ENCODE peak calls at places on chromosome 7, in five cellular contexts. One of them, this sample, is unnamed.

GRCh38 chr7:144497296-144497695 is 93.8 kb upstream of the NOBOX start:
- DNase-seq in hippocampal formation: no peak
- DNase-seq in MV-4-11: no peak
- DNase-seq in HTR-8/SVneo: no peak
- DNase-seq in Caco-2: no peak
- DNase-seq in this sample: no peak

GRCh38 chr7:47901542-47901941 is 46.7 kb downstream of the PKD1L1 start:
- DNase-seq in hippocampal formation: no peak
- DNase-seq in Caco-2: no peak
- DNase-seq in MV-4-11: no peak
- DNase-seq in HTR-8/SVneo: peak; percentile 53
- DNase-seq in this sample: no peak

GRCh38 chr7:97020601-97021442 is 3.8 kb downstream of the DLX5 start:
- DNase-seq in Caco-2: no peak
- DNase-seq in HTR-8/SVneo: no peak
- DNase-seq in MV-4-11: no peak
- DNase-seq in hippocampal formation: no peak
- DNase-seq in this sample: no peak

GRCh38 chr7:30549933-30550493 is 44.7 kb upstream of the GARS1 start:
- DNase-seq in MV-4-11: no peak
- DNase-seq in hippocampal formation: no peak
- DNase-seq in HTR-8/SVneo: no peak
- DNase-seq in Caco-2: no peak
- DNase-seq in this sample: no peak

GRCh38 chr7:24982917-24983316 is 2.9 kb upstream of the OSBPL3 start:
- DNase-seq in MV-4-11: no peak
- DNase-seq in HTR-8/SVneo: no peak
- DNase-seq in hippocampal formation: no peak
- DNase-seq in Caco-2: peak; percentile 46
- DNase-seq in this sample: peak; percentile 35

GRCh38 chr7:80014507-80014906 is 120.1 kb upstream of the GNAI1 start:
- DNase-seq in hippocampal formation: no peak
- DNase-seq in HTR-8/SVneo: no peak
- DNase-seq in Caco-2: no peak
- DNase-seq in MV-4-11: no peak
- DNase-seq in this sample: no peak

GRCh38 chr7:18552943-18553584 is 57.5 kb downstream of the HDAC9 start:
- DNase-seq in MV-4-11: no peak
- DNase-seq in hippocampal formation: no peak
- DNase-seq in HTR-8/SVneo: no peak
- DNase-seq in Caco-2: no peak
- DNase-seq in this sample: no peak

GRCh38 chr7:2118056-2118455 is 114.7 kb downstream of the MAD1L1 start:
- DNase-seq in MV-4-11: no peak
- DNase-seq in Caco-2: no peak
- DNase-seq in HTR-8/SVneo: no peak
- DNase-seq in hippocampal formation: no peak
- DNase-seq in this sample: no peak

GRCh38 chr7:99409192-99409572 is 413 bp downstream of the BUD31 start:
- DNase-seq in MV-4-11: no peak
- DNase-seq in HTR-8/SVneo: no peak
- DNase-seq in Caco-2: no peak
- DNase-seq in hippocampal formation: no peak
- DNase-seq in this sample: no peak

GRCh38 chr7:4634166-4634565 is 47.9 kb upstream of the FOXK1 start:
- DNase-seq in MV-4-11: peak; percentile 47
- DNase-seq in hippocampal formation: no peak
- DNase-seq in HTR-8/SVneo: no peak
- DNase-seq in Caco-2: no peak
- DNase-seq in this sample: no peak

GRCh38 chr7:113199841-113200240 is 81.5 kb upstream of the SMIM30 start:
- DNase-seq in hippocampal formation: no peak
- DNase-seq in MV-4-11: no peak
- DNase-seq in Caco-2: no peak
- DNase-seq in HTR-8/SVneo: no peak
- DNase-seq in this sample: no peak

GRCh38 chr7:40470111-40470736 is 335.4 kb downstream of the SUGCT start:
- DNase-seq in HTR-8/SVneo: no peak
- DNase-seq in Caco-2: peak; percentile 27
- DNase-seq in hippocampal formation: no peak
- DNase-seq in MV-4-11: no peak
- DNase-seq in this sample: peak; percentile 91

GRCh38 chr7:47540387-47541093 is 41.4 kb downstream of the TNS3 start:
- DNase-seq in MV-4-11: no peak
- DNase-seq in HTR-8/SVneo: no peak
- DNase-seq in Caco-2: no peak
- DNase-seq in hippocampal formation: no peak
- DNase-seq in this sample: peak; percentile 66

GRCh38 chr7:24233386-24233785 is 50.6 kb upstream of the NPY start:
- DNase-seq in hippocampal formation: no peak
- DNase-seq in MV-4-11: no peak
- DNase-seq in Caco-2: no peak
- DNase-seq in HTR-8/SVneo: no peak
- DNase-seq in this sample: no peak

GRCh38 chr7:139838276-139838675 is 9.2 kb downstream of the TBXAS1 start:
- DNase-seq in Caco-2: no peak
- DNase-seq in HTR-8/SVneo: no peak
- DNase-seq in hippocampal formation: no peak
- DNase-seq in MV-4-11: no peak
- DNase-seq in this sample: no peak

GRCh38 chr7:20249924-20250323 is 32.7 kb upstream of the MACC1 start:
- DNase-seq in MV-4-11: no peak
- DNase-seq in HTR-8/SVneo: no peak
- DNase-seq in Caco-2: no peak
- DNase-seq in hippocampal formation: no peak
- DNase-seq in this sample: peak; percentile 28

GRCh38 chr7:71679480-71679879 is 547.5 kb downstream of the GALNT17 start:
- DNase-seq in MV-4-11: no peak
- DNase-seq in Caco-2: no peak
- DNase-seq in HTR-8/SVneo: no peak
- DNase-seq in hippocampal formation: no peak
- DNase-seq in this sample: no peak

GRCh38 chr7:128963327-128963757 is 25.6 kb downstream of the IRF5 start:
- DNase-seq in Caco-2: no peak
- DNase-seq in HTR-8/SVneo: no peak
- DNase-seq in hippocampal formation: no peak
- DNase-seq in MV-4-11: no peak
- DNase-seq in this sample: no peak

GRCh38 chr7:121576148-121576921 is 180.2 kb upstream of the FAM3C start:
- DNase-seq in hippocampal formation: no peak
- DNase-seq in MV-4-11: no peak
- DNase-seq in HTR-8/SVneo: no peak
- DNase-seq in Caco-2: no peak
- DNase-seq in this sample: no peak

GRCh38 chr7:135717686-135718085 is 10.3 kb downstream of the SLC13A4 start:
- DNase-seq in MV-4-11: no peak
- DNase-seq in Caco-2: no peak
- DNase-seq in HTR-8/SVneo: no peak
- DNase-seq in hippocampal formation: no peak
- DNase-seq in this sample: no peak

GRCh38 chr7:19957664-19958063 is 184.2 kb upstream of the TMEM196 start:
- DNase-seq in HTR-8/SVneo: no peak
- DNase-seq in Caco-2: no peak
- DNase-seq in MV-4-11: no peak
- DNase-seq in hippocampal formation: no peak
- DNase-seq in this sample: no peak

GRCh38 chr7:44327981-44328380 is 2.6 kb upstream of the CAMK2B start:
- DNase-seq in hippocampal formation: no peak
- DNase-seq in MV-4-11: no peak
- DNase-seq in Caco-2: no peak
- DNase-seq in HTR-8/SVneo: no peak
- DNase-seq in this sample: no peak

GRCh38 chr7:139825666-139826290 is 3.3 kb upstream of the TBXAS1 start:
- DNase-seq in HTR-8/SVneo: peak; percentile 30
- DNase-seq in MV-4-11: no peak
- DNase-seq in hippocampal formation: no peak
- DNase-seq in Caco-2: no peak
- DNase-seq in this sample: no peak